ENCODE peak calls at places on chromosomes 12 and 14, in eight cellular contexts. M, B, D, L, I, J, K and O are unnamed samples.

GRCh38 chr12:57166971-57167371 is 19.6 kb upstream of the LRP1-AS start:
- DNase-seq in M (peak), B (no peak), D (no peak), L (peak), I (peak), J (peak), K (peak), O (no peak)

GRCh38 chr14:22438742-22439141 is 150.3 kb downstream of the DAD1 start:
- DNase-seq in M (no peak), B (no peak), D (no peak), L (no peak), I (no peak), J (no peak), K (no peak), O (no peak)

GRCh38 chr12:129049917-129050316 is 196.6 kb downstream of the GLT1D1 start:
- DNase-seq in M (no peak), B (no peak), D (no peak), L (no peak), I (no peak), J (no peak), K (no peak), O (no peak)

GRCh38 chr14:102320033-102320660 is 601 bp downstream of the ZNF839 start:
- DNase-seq in M (peak), B (no peak), D (peak), L (no peak), I (peak), J (peak), K (peak), O (no peak)

GRCh38 chr12:120148011-120148410 is 31.5 kb upstream of the RAB35 start:
- DNase-seq in M (no peak), B (no peak), D (no peak), L (no peak), I (no peak), J (no peak), K (no peak), O (no peak)

GRCh38 chr12:26648584-26648983 is 184.4 kb downstream of the ITPR2 start:
- DNase-seq in M (peak), B (peak), D (no peak), L (no peak), I (peak), J (no peak), K (no peak), O (no peak)

GRCh38 chr14:65332141-65332871 is 80.2 kb upstream of the FUT8 start:
- DNase-seq in M (peak), B (no peak), D (no peak), L (no peak), I (no peak), J (no peak), K (no peak), O (no peak)

GRCh38 chr12:123078531-123079123 is 72.3 kb downstream of the PITPNM2 start:
- DNase-seq in M (no peak), B (no peak), D (no peak), L (no peak), I (no peak), J (no peak), K (no peak), O (no peak)

GRCh38 chr12:4134833-4135597 is 138.5 kb upstream of the CCND2 start:
- DNase-seq in M (no peak), B (no peak), D (no peak), L (no peak), I (no peak), J (no peak), K (no peak), O (no peak)